ENCODE peak calls at places on chromosomes 16 and 17, in four cellular contexts. B is breast epithelium, Y is psoas muscle, M is kidney. K is an unnamed sample. For H3K4me1, the result is how much of the 10 kb centered on the place peaks cover.

GRCh38 chr16:16036359-16036792 is 87.0 kb downstream of the ABCC1 start:
- DNase-seq in B (no peak), M (no peak), Y (no peak), K (no peak)

GRCh38 chr17:82272495-82273326 is 789 bp downstream of the CSNK1D start:
- DNase-seq in M (peak), B (no peak), Y (peak), K (peak)

GRCh38 chr17:51036084-51036483 is 84.6 kb downstream of the SPAG9 start:
- DNase-seq in M (no peak), B (no peak), Y (no peak), K (no peak)

GRCh38 chr17:7959503-7960253 is 27.7 kb downstream of the CNTROB start:
- DNase-seq in Y (no peak), B (no peak), M (no peak), K (no peak)

GRCh38 chr17:42618442-42619150 is 9.1 kb downstream of the TUBG1 start:
- DNase-seq in B (no peak), M (no peak), Y (peak), K (peak)

GRCh38 chr17:38453951-38454421 is 25.7 kb downstream of the ARHGAP23 start:
- DNase-seq in M (no peak), Y (no peak), B (no peak), K (peak)

GRCh38 chr16:997440-998051 is 16.0 kb downstream of the SOX8 start:
- DNase-seq in M (peak), Y (peak), B (no peak), K (no peak)

GRCh38 chr16:70661534-70661917 is 15.2 kb downstream of the IL34 start:
- DNase-seq in M (no peak), Y (no peak), B (no peak), K (no peak)

GRCh38 chr17:57418463-57419246 is 162.3 kb downstream of the MSI2 start:
- DNase-seq in Y (no peak), M (no peak), B (no peak), K (no peak)

GRCh38 chr16:68792465-68793324 is 50.6 kb upstream of the TANGO6 start:
- DNase-seq in Y (no peak), B (no peak), M (no peak), K (no peak)

GRCh38 chr16:88484505-88485365 is 31.7 kb downstream of the ZFPM1 start:
- DNase-seq in M (no peak), Y (no peak), B (no peak), K (no peak)

GRCh38 chr17:33981713-33982601 is 273.1 kb upstream of the CCL2 start:
- DNase-seq in B (no peak), M (no peak), Y (no peak), K (no peak)

DNA sequence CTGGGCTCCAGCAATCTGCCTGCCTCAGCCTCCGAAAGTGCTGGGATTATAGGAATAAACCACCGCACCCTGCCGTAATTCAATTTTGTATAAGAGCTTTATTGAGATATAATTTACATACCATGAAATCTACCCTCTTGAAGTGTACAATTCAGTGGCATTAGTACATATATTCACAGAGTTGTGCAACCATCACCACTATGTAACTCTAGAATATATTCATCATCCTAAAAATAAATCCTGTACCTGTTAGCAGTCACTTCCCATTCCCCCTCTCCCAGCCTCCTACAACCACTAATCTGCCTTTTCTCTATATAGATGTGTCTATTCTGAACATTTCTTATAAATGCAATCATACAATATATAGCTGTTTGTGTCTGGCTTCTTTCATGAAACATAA is 26.1 kb downstream of the TOM1L2 start:
- DNase-seq in Y (no peak), B (no peak), M (no peak), K (no peak)
- H3K4me1 ChIP-seq in Y (half or more), B (under half), M (under half), K (under half)

DNA sequence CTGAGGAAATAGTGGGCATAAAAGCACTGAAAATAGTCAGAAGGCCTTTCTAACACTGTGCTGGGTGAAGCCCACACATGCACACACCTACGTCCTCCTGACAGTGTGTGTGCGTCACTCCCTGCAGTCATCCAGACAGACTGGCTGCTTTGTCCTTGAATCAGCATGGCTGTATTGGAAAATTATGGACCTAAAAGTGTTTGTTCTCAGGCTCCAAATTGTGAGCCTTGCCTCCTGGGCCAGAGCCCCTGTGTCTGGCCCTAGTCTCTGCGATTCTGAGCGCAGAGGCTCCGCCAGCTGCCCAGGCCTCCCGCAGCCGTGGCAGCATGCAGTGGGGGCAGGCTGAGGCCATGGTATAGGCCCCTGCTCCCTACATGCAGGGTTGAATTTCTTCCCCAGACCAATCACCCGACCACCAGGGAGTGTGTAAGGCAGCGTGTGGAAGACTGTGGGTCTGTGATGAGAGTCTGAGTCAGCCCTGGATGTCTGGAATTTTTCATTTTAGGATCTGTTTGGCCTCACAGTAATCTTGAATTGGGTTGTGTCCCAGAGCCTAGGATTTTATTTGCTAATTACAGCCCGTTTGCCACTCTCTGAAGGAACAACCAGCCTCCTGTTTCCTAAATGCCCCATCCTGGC is 166.8 kb downstream of the LGALS9B start:
- DNase-seq in B (no peak), Y (no peak), M (no peak), K (no peak)
- H3K27ac ChIP-seq in B (no peak), Y (no peak), M (no peak), K (no peak)

DNA sequence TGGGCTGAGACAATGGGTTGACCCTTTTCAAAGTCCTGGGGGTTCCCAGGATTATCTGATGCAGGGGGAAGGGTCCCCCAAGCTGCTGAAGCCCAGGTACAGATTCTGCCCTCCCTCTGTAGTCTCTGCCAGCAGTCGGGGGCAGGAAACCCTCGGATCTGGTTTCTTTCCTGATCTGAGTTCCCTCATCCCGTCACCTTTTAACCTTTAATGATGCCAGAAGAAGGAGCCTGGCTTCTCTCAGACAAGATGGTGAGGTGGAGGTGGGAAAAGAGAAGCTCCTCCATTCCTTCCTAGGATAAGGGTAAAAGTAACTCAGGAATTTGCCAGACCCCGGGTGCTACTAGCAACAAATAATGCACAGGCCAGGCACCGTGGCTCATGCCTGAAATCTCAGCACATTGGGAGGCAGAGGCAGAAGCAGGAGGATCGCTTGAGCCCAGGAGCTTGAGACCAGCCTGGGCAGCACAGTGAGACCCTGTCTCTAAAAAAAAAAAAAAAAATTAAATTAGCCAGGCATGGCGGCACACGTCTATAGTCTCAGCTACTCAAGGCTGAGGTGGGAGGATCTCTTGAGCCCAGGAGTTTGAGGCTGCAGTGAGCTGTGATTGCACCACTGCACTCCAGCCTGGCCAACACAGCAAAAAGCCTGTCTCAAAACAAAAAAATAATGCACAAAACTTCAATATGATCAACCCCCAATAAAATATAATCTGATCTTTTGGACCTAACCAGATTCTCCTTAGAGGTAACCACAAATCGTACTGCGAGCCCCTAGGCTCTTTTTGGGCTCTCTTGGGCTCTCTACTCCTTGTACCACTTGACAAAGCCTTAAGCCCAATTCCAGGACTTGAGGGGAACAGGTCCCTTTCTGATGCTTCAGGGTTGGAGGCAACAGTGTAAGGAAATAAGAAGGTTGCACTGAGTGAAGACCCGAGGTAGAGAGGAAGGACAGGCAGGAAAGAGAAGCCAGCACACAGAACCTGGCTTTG is 5.7 kb downstream of the CDC42EP4 start:
- DNase-seq in B (no peak), M (no peak), Y (no peak), K (no peak)
- H3K4me3 ChIP-seq in B (peak), M (peak), Y (peak), K (peak)

GRCh38 chr17:46167826-46168569 is 25.2 kb downstream of the KANSL1 start:
- DNase-seq in M (peak), Y (no peak), B (no peak), K (no peak)
- H3K4me1 ChIP-seq in M (under half), Y (half or more), B (under half), K (under half)

DNA sequence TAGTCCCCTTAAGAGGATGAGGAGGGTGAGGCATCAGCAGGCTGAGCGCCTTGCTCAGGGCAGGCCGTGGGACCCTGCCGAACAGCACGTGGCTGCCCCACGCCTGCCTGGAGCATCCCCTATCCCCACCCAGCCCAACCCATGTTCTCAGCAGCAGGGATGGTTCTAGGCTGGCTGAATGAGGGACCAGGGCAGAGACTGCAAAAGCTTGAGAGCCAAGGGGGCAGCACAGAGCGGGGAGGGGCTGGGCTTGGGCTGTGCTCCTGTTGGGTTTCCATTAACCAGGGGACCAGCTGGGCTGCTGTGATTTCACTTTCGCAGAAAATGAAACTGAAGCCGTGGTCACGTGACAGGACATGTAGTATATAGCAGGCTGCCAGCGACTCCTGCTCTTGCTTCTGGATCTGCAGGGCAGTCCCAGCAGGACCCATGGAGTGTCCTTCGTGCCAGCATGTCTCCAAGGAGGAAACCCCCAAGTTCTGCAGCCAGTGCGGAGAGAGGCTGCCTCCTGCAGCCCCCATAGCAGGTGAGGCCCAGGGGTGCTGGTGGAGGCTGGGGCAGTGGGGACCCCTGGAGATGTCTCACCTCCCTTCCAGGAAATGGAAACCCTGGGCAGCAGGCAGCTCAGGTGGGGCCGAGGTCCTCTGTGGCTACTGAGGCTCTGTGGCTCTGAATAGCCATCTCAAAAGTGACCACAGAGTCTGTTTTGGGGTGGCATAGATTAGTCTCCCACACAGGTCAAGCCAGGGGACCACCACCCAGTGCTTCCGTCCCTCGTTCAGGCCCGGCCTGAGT is 2.8 kb downstream of the RNF213 start:
- DNase-seq in Y (peak), B (peak), M (peak), K (peak)
- H3K27ac ChIP-seq in Y (peak), B (peak), M (peak), K (peak)

GRCh38 chr16:52546291-52546941 is 527 bp downstream of the TOX3 start:
- DNase-seq in M (peak), B (no peak), Y (no peak), K (no peak)
- H3K4me3 ChIP-seq in M (peak), B (peak), Y (peak), K (peak)

GRCh38 chr17:45225964-45226530 is 4.4 kb downstream of the FMNL1 start:
- DNase-seq in M (peak), B (no peak), Y (peak), K (peak)

GRCh38 chr17:45227101-45227591 is 5.5 kb downstream of the FMNL1 start:
- DNase-seq in M (no peak), B (no peak), Y (peak), K (peak)

GRCh38 chr17:45227631-45228120 is 6.0 kb downstream of the FMNL1 start:
- DNase-seq in M (peak), Y (peak), B (no peak), K (peak)

GRCh38 chr17:45225051-45225700 is 3.5 kb downstream of the FMNL1 start:
- DNase-seq in M (no peak), Y (peak), B (no peak), K (peak)

DNA sequence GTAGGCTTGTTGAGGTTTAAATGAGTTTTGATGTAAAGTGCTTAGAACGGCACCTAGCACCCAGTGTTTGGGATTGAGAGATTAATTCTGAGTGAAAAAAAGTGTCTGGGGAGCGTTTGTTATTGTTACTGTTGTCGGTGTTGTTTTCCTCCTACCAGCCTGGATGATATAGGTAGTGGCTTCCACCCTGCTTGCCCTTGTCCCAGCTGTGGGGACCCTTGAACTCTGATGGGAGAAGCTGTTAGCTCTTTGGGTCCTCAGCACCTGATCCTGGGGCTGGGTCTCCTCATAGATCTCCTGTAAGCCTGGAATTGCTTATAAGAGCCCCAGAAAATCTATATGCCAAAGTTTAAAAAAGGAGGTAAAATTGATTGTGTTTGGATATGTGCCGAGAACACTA is 4.9 kb downstream of the FMNL1 start:
- DNase-seq in B (no peak), Y (peak), M (no peak), K (no peak)
- H3K4me1 ChIP-seq in B (under half), Y (under half), M (under half), K (under half)